ENCODE peak calls at places on chromosomes 12 and 14, in four cellular contexts. E is HT-29, D is left colon, L is EL. C is an unnamed sample.

GRCh38 chr12:52119398-52120254 is 40.1 kb downstream of the SMIM41 start:
- DNase-seq in E (peak), D (no peak), L (peak), C (peak)

GRCh38 chr14:68279777-68280233 is 460.2 kb downstream of the RAD51B start:
- DNase-seq in E (no peak), D (no peak), L (no peak), C (no peak)

GRCh38 chr14:71244341-71244740 is 337.1 kb downstream of the PCNX1 start:
- DNase-seq in E (no peak), D (no peak), L (no peak), C (no peak)

GRCh38 chr14:30257946-30258661 is 300.9 kb upstream of the G2E3 start:
- DNase-seq in E (no peak), D (no peak), L (no peak), C (no peak)

GRCh38 chr12:109766251-109766778 is 52.7 kb downstream of the FAM222A start:
- DNase-seq in E (no peak), D (no peak), L (no peak), C (peak)

GRCh38 chr12:92942905-92943304 is 13.8 kb upstream of the EEA1 start:
- DNase-seq in E (no peak), D (no peak), L (peak), C (no peak)

GRCh38 chr12:119540476-119540875 is 53.1 kb upstream of the TMEM233 start:
- DNase-seq in E (no peak), D (no peak), L (no peak), C (no peak)

GRCh38 chr12:18306311-18306710 is 45.0 kb downstream of the PIK3C2G start:
- DNase-seq in E (no peak), D (no peak), L (no peak), C (no peak)

GRCh38 chr12:78916845-78917480 is 52.4 kb downstream of the SYT1 start:
- DNase-seq in E (peak), D (no peak), L (peak), C (no peak)

GRCh38 chr14:65462411-65462810 is 49.9 kb downstream of the FUT8 start:
- DNase-seq in E (no peak), D (no peak), L (peak), C (no peak)

GRCh38 chr14:96100171-96101064 is 61.3 kb downstream of the C14orf132 start:
- DNase-seq in E (peak), D (peak), L (peak), C (peak)